ENCODE peak calls at places on chromosome 1, in six cellular contexts. Y is NCI-H1417, X is GM20000, K is A549, M is iPS-NIHi11, R is BE2C. F is an unnamed sample.

GRCh38 chr1:64841330-64842065 is 96.6 kb downstream of the RAVER2 start:
- DNase-seq in Y (no peak), X (no peak), K (no peak), M (no peak), R (no peak), F (no peak)

GRCh38 chr1:25474439-25475047 is 43.8 kb downstream of the MACO1 start:
- DNase-seq in Y (no peak), X (no peak), K (no peak), M (no peak), R (no peak), F (no peak)

GRCh38 chr1:191350938-191351337 is 807.3 kb upstream of the RGS18 start:
- DNase-seq in Y (peak), X (no peak), K (no peak), M (peak), R (no peak), F (no peak)

GRCh38 chr1:29811727-29812396 is 575.5 kb downstream of the PTPRU start:
- DNase-seq in Y (no peak), X (no peak), K (no peak), M (no peak), R (no peak), F (no peak)

GRCh38 chr1:225809842-225810578 is at the start of gene EPHX1:
- DNase-seq in Y (peak), X (peak), K (peak), M (peak), R (peak), F (peak)

GRCh38 chr1:180530501-180530900 is 28.1 kb upstream of the ACBD6 start:
- DNase-seq in Y (no peak), X (no peak), K (no peak), M (peak), R (no peak), F (no peak)

GRCh38 chr1:196361112-196361714 is 247.0 kb downstream of the KCNT2 start:
- DNase-seq in Y (no peak), X (no peak), K (no peak), M (no peak), R (no peak), F (no peak)

GRCh38 chr1:36964830-36965229 is 69.5 kb downstream of the GRIK3 start:
- DNase-seq in Y (peak), X (no peak), K (no peak), M (no peak), R (no peak), F (no peak)

GRCh38 chr1:16207318-16208269 is 4.9 kb downstream of the ARHGEF19 start:
- DNase-seq in Y (no peak), X (no peak), K (no peak), M (no peak), R (no peak), F (no peak)